ENCODE peak calls at places on chromosome 11, in four cellular contexts. Y is tibial artery; F is fibroblast of the conjunctiva; N is CD4-positive, alpha-beta T cell. H is an unnamed sample.

GRCh38 chr11:17238377-17238776 is 30.6 kb upstream of the PIK3C2A start:
- DNase-seq in Y (no peak), F (no peak), N (no peak), H (no peak)

GRCh38 chr11:45677811-45678515 is 12.5 kb upstream of the CHST1 start:
- DNase-seq in Y (no peak), F (no peak), N (no peak), H (no peak)

GRCh38 chr11:85815186-85815911 is 4.4 kb upstream of the SYTL2 start:
- DNase-seq in Y (no peak), F (no peak), N (no peak), H (peak; percentile 64)

GRCh38 chr11:108726077-108726800 is 61.4 kb downstream of the DDX10 start:
- DNase-seq in Y (no peak), F (no peak), N (no peak), H (no peak)

GRCh38 chr11:78564037-78564888 is 10.4 kb downstream of the NARS2 start:
- DNase-seq in Y (no peak), F (peak; percentile 66), N (no peak), H (peak; percentile 57)

GRCh38 chr11:77287136-77287535 is 14.3 kb downstream of the GDPD4 start:
- DNase-seq in Y (no peak), F (no peak), N (no peak), H (no peak)

GRCh38 chr11:36148701-36149100 is 140.5 kb downstream of the COMMD9 start:
- DNase-seq in Y (no peak), F (no peak), N (no peak), H (no peak)

GRCh38 chr11:26753738-26754504 is 32.1 kb upstream of the SLC5A12 start:
- DNase-seq in Y (peak; percentile 55), F (peak; percentile 77), N (no peak), H (peak; percentile 54)

GRCh38 chr11:2540521-2541320 is 95.9 kb downstream of the KCNQ1 start:
- DNase-seq in Y (no peak), F (no peak), N (no peak), H (no peak)

GRCh38 chr11:116638463-116638862 is 134.3 kb downstream of the BUD13 start:
- DNase-seq in Y (no peak), F (no peak), N (no peak), H (no peak)

GRCh38 chr11:128720522-128720985 is 26.7 kb downstream of the FLI1 start:
- DNase-seq in Y (no peak), F (no peak), N (peak; percentile 31), H (no peak)

GRCh38 chr11:78727816-78728215 is 153.2 kb upstream of the NARS2 start:
- DNase-seq in Y (no peak), F (no peak), N (no peak), H (no peak)

GRCh38 chr11:75667831-75668507 is 869 bp downstream of the MAP6 start:
- DNase-seq in Y (no peak), F (no peak), N (no peak), H (no peak)

GRCh38 chr11:70581991-70582885 is 183.9 kb downstream of the CTTN start:
- DNase-seq in Y (no peak), F (no peak), N (no peak), H (no peak)

GRCh38 chr11:115103921-115104320 is 400.3 kb downstream of the CADM1 start:
- DNase-seq in Y (no peak), F (no peak), N (no peak), H (no peak)

GRCh38 chr11:65589444-65590239 is 6.0 kb downstream of the KCNK7 start:
- DNase-seq in Y (no peak), F (no peak), N (no peak), H (no peak)

GRCh38 chr11:35943294-35943693 is 568 bp upstream of the LDLRAD3 start:
- DNase-seq in Y (no peak), F (no peak), N (no peak), H (no peak)

GRCh38 chr11:115673720-115674119 is 169.5 kb upstream of the CADM1 start:
- DNase-seq in Y (no peak), F (no peak), N (no peak), H (no peak)

GRCh38 chr11:104713366-104713765 is 184.9 kb downstream of the CASP12 start:
- DNase-seq in Y (no peak), F (peak; percentile 8), N (no peak), H (no peak)

GRCh38 chr11:47272706-47273105 is 2.8 kb downstream of the MADD start:
- DNase-seq in Y (no peak), F (no peak), N (no peak), H (no peak)

GRCh38 chr11:110797453-110797852 is 85.2 kb upstream of the ARHGAP20 start:
- DNase-seq in Y (no peak), F (no peak), N (no peak), H (no peak)